ENCODE peak calls at places on chromosomes 11 and 22, in six cellular contexts. N, W, T, L, H and Z are unnamed samples.

GRCh38 chr22:35325209-35325608 is 25.5 kb downstream of the TOM1 start:
- ATAC-seq in N (no peak), W (no peak), H (no peak), L (no peak), T (no peak), Z (no peak)

GRCh38 chr22:26547426-26547825 is 35.2 kb upstream of the TFIP11 start:
- ATAC-seq in L (no peak), N (no peak), T (no peak), H (no peak), W (no peak), Z (no peak)

GRCh38 chr11:59400461-59401261 is 25.6 kb downstream of the OR5A2 start:
- ATAC-seq in N (no peak), L (no peak), H (no peak), T (no peak), W (no peak), Z (no peak)

GRCh38 chr11:104858882-104859735 is 39.2 kb downstream of the CASP12 start:
- ATAC-seq in T (no peak), H (no peak), L (no peak), W (no peak), N (no peak), Z (no peak)

GRCh38 chr11:12469451-12469850 is 92.1 kb downstream of the PARVA start:
- ATAC-seq in T (no peak), W (no peak), N (no peak), H (no peak), L (no peak), Z (peak)

GRCh38 chr11:36155770-36156485 is 133.3 kb downstream of the COMMD9 start:
- ATAC-seq in W (no peak), T (peak), L (no peak), H (no peak), N (peak), Z (no peak)

GRCh38 chr11:130648601-130649000 is 200.2 kb downstream of the ADAMTS15 start:
- ATAC-seq in L (no peak), T (no peak), N (no peak), H (no peak), W (no peak), Z (no peak)

GRCh38 chr11:61972112-61972795 is 4.8 kb upstream of the FTH1 start:
- ATAC-seq in H (peak), N (peak), L (peak), W (no peak), T (no peak), Z (no peak)

GRCh38 chr11:128467610-128468041 is 119.7 kb downstream of the ETS1 start:
- ATAC-seq in N (no peak), T (peak), W (peak), H (peak), L (peak), Z (peak)

DNA sequence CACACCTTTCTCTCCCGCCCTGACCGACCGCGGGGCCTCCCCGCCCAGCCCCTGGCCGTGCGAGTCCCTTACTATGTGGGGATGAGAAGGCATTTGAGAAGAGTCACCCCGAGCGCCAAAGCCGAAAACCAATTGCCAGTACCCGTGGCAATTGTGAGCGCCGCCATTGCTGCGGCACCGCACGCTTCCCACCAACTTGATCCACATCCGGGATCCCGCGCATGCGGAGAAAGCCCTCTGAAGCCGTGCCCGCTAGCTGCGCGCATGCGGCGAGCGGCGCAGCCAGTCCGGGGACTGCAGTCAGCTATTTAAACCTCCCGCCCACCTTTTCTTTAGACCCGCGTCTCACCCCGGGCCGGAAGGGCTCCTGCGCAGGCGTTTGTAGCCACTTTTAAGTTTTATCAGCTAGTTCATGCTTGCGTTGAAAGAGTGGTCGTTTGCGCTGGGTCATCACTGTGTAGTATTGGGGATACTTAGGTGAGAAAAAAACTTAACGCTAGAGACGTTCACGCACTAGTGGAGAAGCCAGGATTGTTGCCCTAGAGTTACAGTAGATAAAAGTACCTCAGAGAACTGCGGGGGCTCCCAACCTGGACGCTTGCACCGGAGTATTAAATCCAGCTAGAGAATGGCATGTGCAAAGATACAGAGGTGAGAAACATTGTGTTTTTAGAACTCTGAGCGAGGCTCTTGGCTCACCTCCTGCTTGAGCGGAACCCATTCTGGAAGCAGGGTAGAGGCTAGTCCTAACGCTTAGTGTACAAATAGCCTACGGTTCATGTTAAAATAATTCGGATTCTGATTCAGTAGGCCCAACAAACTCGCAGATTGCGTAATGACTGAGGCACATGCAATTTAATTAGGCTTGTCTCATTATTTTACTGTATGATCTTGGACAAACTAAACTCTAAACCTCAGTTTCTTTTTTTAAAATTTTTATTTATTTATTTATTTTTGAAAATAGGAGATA is at the start of gene ALG8:
- ATAC-seq in L (peak), T (peak), N (peak), H (peak), W (peak), Z (peak)
- TF ChIP-seq POLR2AphosphoS5 in L (peak), T (peak), N (peak), H (peak), W (peak), Z (peak)

GRCh38 chr11:109033627-109034340 is 368.9 kb downstream of the DDX10 start:
- ATAC-seq in L (no peak), H (no peak), W (no peak), N (no peak), T (no peak), Z (no peak)

GRCh38 chr11:109035261-109035660 is 370.4 kb downstream of the DDX10 start:
- ATAC-seq in N (no peak), H (no peak), W (no peak), L (no peak), T (no peak), Z (no peak)

GRCh38 chr11:109037856-109038780 is 373.2 kb downstream of the DDX10 start:
- ATAC-seq in T (no peak), W (no peak), L (no peak), N (no peak), H (no peak), Z (peak)

GRCh38 chr11:109036011-109036410 is 371.1 kb downstream of the DDX10 start:
- ATAC-seq in T (no peak), L (no peak), N (peak), W (no peak), H (no peak), Z (no peak)

DNA sequence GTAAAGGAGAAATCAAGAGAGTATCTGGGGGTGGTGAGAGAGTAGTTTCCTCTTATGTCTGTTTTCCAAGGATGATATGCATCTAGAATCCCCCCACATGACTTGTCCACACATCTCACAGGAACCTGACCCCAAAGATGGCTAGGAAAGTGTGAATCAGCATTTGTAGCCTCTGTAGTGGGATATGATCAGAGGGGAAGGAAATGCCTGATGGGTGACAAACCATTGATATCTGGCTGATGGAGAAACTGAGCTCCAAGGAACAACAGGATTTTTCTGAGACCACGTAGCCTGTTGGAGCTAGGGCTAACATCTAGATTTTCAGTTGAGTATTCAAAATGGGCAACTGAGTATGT is 369.4 kb downstream of the DDX10 start:
- ATAC-seq in N (no peak), T (no peak), L (no peak), W (no peak), H (no peak), Z (no peak)
- TF ChIP-seq POLR2AphosphoS5 in N (no peak), T (no peak), L (no peak), W (no peak), H (no peak), Z (no peak)

DNA sequence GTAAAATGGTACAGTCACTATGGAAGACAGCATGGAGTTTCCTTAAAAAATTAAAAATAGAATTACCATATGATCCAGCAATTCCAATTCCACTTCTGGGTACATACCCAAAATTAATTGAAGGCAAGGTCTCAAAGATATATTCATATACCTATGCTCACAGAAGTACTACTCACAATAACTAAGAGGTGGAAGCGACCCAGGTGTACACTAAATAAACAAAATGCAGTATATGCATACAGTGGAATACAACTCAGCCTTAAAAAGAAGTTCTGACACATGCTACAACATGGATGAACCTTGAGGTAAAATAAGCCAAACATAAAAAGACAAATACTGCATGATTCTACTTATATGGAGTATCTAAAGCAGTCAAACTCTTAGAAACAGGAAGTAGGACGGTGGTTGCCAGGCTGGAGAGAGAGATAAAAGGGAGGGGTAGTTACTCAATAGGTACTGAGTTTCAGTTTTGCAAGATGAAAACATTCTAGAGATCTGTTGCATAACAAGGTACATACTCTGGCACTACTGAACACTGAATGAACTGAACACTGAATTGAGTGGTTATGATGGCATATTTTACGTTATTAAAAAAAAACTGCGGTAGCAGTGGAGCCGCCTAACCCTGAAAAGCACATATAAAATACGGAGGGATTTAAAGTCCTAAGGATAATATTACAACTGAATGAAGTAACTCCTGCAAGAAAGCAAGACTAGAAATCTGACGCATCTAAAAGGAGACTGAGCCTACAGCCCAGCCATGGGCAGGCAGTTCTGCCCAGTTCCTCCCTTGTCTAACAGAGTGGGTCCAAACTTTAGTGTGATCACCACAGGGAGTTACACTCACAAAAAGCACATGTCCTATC is 12.8 kb downstream of the DGCR2 start:
- ATAC-seq in N (no peak), W (no peak), L (peak), H (peak), T (no peak), Z (peak)
- TF ChIP-seq POLR2AphosphoS5 in N (no peak), W (no peak), L (no peak), H (no peak), T (no peak), Z (peak)

GRCh38 chr11:68314203-68314885 is 2.0 kb downstream of the LRP5 start:
- ATAC-seq in L (peak), N (peak), T (peak), W (peak), H (peak), Z (peak)
- TF ChIP-seq POLR2AphosphoS5 in L (no peak), N (no peak), T (no peak), W (peak), H (no peak), Z (no peak)

GRCh38 chr22:39839917-39840510 is 53.5 kb downstream of the ENTHD1 start:
- ATAC-seq in L (no peak), T (no peak), W (no peak), N (no peak), H (no peak), Z (no peak)

DNA sequence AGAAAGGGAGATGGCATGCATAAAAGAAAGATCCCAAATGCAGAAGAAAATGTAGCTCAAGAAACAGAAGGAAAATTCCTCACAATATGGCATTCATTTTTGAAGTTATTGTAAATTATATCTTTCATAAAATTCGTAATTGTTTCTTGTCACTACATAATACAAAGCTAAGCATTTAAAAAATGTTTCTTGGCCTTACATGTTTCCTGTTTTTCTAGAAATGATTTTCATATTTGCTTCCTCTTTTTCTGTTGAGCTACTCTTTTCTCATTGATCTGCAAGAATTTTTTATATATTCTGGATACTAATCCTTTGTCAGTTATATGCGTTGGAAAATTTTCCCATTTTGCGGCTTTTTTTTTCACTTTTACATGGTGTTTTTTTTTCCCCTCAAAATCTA is 48.0 kb downstream of the ENTHD1 start:
- ATAC-seq in L (no peak), W (no peak), H (no peak), T (no peak), N (no peak), Z (no peak)
- TF ChIP-seq POLR2AphosphoS5 in L (no peak), W (no peak), H (no peak), T (no peak), N (no peak), Z (no peak)

GRCh38 chr22:31621507-31622160 is 40.4 kb downstream of the PISD start:
- ATAC-seq in L (no peak), W (no peak), N (no peak), T (no peak), H (no peak), Z (no peak)
- TF ChIP-seq POLR2AphosphoS5 in L (no peak), W (no peak), N (no peak), T (no peak), H (no peak), Z (no peak)

GRCh38 chr11:72038491-72038890 is 39.8 kb downstream of the IL18BP start:
- ATAC-seq in N (no peak), W (no peak), H (no peak), T (no peak), L (peak), Z (peak)
- TF ChIP-seq POLR2AphosphoS5 in N (no peak), W (no peak), H (no peak), T (no peak), L (peak), Z (peak)

DNA sequence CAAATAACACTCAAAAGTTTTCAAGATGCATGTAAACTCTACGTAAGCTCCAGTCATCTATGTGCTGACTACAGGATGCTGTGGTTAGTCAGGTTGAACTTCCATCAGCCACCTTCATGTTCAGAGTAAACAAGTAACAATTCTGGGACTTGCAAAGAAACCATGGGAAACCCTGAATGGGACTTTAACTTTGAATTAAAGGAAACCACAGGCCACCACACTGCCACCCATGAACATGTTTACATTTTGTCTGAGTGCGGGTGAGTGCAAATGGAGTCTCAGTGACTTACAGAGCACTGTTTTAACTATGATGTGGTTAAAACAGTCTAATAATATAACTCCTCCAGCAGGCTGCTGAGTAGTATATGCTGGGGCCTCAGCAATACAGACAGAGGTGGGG is 12.9 kb upstream of the SYTL2 start:
- ATAC-seq in T (no peak), W (no peak), H (no peak), L (no peak), N (no peak), Z (no peak)
- TF ChIP-seq POLR2AphosphoS5 in T (no peak), W (no peak), H (no peak), L (no peak), N (no peak), Z (no peak)

DNA sequence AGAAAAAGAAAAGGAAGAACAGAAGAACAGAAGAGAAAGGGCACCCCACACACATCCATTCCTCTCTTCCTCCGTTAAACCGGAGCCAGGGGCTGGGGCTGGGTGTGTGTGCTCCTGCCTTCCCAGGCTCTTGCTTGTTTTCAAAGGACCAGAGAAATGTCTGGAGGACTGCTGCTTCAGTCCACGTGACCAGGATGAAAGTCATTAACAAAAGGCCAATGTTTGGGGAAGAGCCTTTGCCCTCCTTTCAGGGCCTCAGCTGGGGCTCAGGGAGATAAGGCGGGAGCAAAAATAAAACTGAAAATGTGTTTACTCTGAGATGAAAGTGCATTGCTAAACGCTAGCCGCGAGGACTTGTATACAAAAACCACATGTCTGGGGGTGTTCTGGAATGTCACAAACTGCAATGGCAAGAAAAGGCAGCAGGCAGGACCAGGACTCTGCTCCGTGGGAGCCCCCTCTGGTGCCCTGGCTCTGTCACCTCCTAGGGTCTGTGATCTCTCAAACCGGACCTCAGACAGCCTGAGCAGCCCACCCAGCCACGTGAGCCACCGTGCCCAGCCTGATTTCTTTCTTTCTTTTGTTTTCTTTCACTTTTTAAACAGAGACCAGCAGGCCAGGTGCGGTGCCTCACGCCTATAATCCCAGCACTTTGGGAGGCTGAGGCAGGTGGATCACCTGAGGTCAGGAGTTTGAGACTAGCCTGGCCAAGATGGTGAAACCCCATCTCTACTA is 31.6 kb upstream of the MYH9 start:
- ATAC-seq in L (peak), T (peak), N (peak), W (no peak), H (peak), Z (peak)
- TF ChIP-seq POLR2AphosphoS5 in L (peak), T (no peak), N (no peak), W (no peak), H (peak), Z (peak)

GRCh38 chr11:9665749-9666148 is 1.9 kb downstream of the SWAP70 start:
- ATAC-seq in L (no peak), T (no peak), N (no peak), H (no peak), W (no peak), Z (no peak)

GRCh38 chr11:9660886-9661285 is 3.0 kb upstream of the SWAP70 start:
- ATAC-seq in N (no peak), H (no peak), L (no peak), T (no peak), W (no peak), Z (no peak)

GRCh38 chr11:9662273-9662672 is 1.6 kb upstream of the SWAP70 start:
- ATAC-seq in H (no peak), T (no peak), W (no peak), L (no peak), N (no peak), Z (no peak)

GRCh38 chr11:9663699-9664275 is at the start of gene SWAP70:
- ATAC-seq in H (peak), L (peak), N (peak), T (peak), W (peak), Z (peak)

DNA sequence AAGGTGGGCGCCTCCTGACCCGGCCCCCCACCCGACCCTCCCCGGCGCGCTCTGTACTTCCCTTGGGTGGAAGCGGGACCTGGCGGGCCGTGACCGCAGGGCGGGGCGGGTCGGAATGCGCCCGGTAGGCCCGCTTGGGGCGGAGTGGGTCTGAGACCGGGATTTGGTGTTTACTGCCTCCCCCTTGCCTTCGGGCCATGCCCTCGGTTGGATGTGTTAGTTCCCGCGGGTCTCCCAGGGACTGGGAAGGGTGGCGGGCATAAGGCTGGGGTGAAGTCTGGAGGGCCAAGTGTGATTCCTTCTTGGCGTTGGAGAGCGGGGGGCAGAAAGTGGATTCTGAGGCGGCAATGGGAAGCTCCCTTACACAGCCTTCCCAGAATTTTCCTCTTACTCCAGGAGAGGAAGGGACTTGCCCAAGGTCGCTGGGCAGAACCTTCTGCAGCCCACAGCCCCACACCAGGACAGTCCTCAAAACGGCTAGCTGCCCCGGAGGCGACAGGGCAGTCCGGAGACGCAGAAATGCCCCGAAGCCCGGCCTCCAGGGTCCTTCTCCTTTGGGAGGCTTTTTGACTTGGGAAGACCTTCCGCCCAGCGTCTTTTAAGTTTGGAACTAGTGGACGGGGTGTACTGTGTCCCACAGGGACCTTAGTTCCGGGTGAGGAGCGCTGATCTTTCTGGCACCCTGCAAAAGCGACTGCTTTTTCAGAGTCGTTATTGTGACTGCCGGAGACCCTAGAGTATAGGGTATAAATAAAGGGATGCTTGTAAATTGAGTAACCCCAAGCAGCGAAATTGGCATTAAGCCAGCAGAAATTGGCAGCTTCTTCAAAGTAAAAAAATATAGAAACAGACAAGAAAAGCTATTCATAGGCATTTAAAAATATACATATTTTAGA is 647 bp downstream of the SWAP70 start:
- ATAC-seq in W (peak), H (peak), N (peak), T (peak), L (peak), Z (peak)
- TF ChIP-seq POLR2AphosphoS5 in W (no peak), H (no peak), N (no peak), T (no peak), L (no peak), Z (no peak)